ENCODE peak calls at places on chromosomes 11 and 22, in five cellular contexts. One of them, this sample, is unnamed.

GRCh38 chr22:31248138-31248745 is 36.1 kb downstream of the LIMK2 start:
- DNase-seq in A172: peak
- DNase-seq in H9: peak
- DNase-seq in RWPE1: peak
- DNase-seq in stimulated activated CD8-positive, alpha-beta memory T cell treated with anti-CD3 and anti-CD28 coated beads, Interleukin-2, amount 100 ng/mL, for 48 hours: peak
- DNase-seq in this sample: peak

GRCh38 chr11:6694229-6694535 is 11.0 kb upstream of the MRPL17 start:
- DNase-seq in A172: no peak
- DNase-seq in H9: no peak
- DNase-seq in RWPE1: no peak
- DNase-seq in stimulated activated CD8-positive, alpha-beta memory T cell treated with anti-CD3 and anti-CD28 coated beads, Interleukin-2, amount 100 ng/mL, for 48 hours: no peak
- DNase-seq in this sample: no peak

GRCh38 chr22:20241579-20242392 is 26.3 kb downstream of the RTN4R start:
- DNase-seq in A172: no peak
- DNase-seq in H9: no peak
- DNase-seq in RWPE1: peak
- DNase-seq in stimulated activated CD8-positive, alpha-beta memory T cell treated with anti-CD3 and anti-CD28 coated beads, Interleukin-2, amount 100 ng/mL, for 48 hours: no peak
- DNase-seq in this sample: no peak

GRCh38 chr22:22881116-22882032 is 6.2 kb upstream of the IGLL5 start:
- DNase-seq in A172: no peak
- DNase-seq in H9: peak
- DNase-seq in RWPE1: no peak
- DNase-seq in stimulated activated CD8-positive, alpha-beta memory T cell treated with anti-CD3 and anti-CD28 coated beads, Interleukin-2, amount 100 ng/mL, for 48 hours: no peak
- DNase-seq in this sample: no peak

GRCh38 chr11:27514558-27514957 is 8.0 kb upstream of the LIN7C start:
- DNase-seq in A172: peak
- DNase-seq in H9: no peak
- DNase-seq in RWPE1: no peak
- DNase-seq in stimulated activated CD8-positive, alpha-beta memory T cell treated with anti-CD3 and anti-CD28 coated beads, Interleukin-2, amount 100 ng/mL, for 48 hours: no peak
- DNase-seq in this sample: no peak

GRCh38 chr11:2860636-2861035 is 24.9 kb downstream of the CDKN1C start:
- DNase-seq in A172: peak
- DNase-seq in H9: no peak
- DNase-seq in RWPE1: peak
- DNase-seq in stimulated activated CD8-positive, alpha-beta memory T cell treated with anti-CD3 and anti-CD28 coated beads, Interleukin-2, amount 100 ng/mL, for 48 hours: peak
- DNase-seq in this sample: peak

GRCh38 chr11:76830639-76831312 is 29.9 kb upstream of the ACER3 start:
- DNase-seq in A172: peak
- DNase-seq in H9: no peak
- DNase-seq in RWPE1: peak
- DNase-seq in stimulated activated CD8-positive, alpha-beta memory T cell treated with anti-CD3 and anti-CD28 coated beads, Interleukin-2, amount 100 ng/mL, for 48 hours: no peak
- DNase-seq in this sample: no peak

GRCh38 chr11:95378106-95378505 is 147.1 kb upstream of the SESN3 start:
- DNase-seq in A172: no peak
- DNase-seq in H9: no peak
- DNase-seq in RWPE1: no peak
- DNase-seq in stimulated activated CD8-positive, alpha-beta memory T cell treated with anti-CD3 and anti-CD28 coated beads, Interleukin-2, amount 100 ng/mL, for 48 hours: no peak
- DNase-seq in this sample: no peak

GRCh38 chr22:39174498-39175120 is 22.1 kb upstream of the CBX7 start:
- DNase-seq in A172: peak
- DNase-seq in H9: peak
- DNase-seq in RWPE1: peak
- DNase-seq in stimulated activated CD8-positive, alpha-beta memory T cell treated with anti-CD3 and anti-CD28 coated beads, Interleukin-2, amount 100 ng/mL, for 48 hours: peak
- DNase-seq in this sample: peak